ENCODE peak calls at places on chromosome 1, in five cellular contexts. N is choroid plexus epithelial cell, J is gastrocnemius medialis, V is left lung, D is transverse colon. C is an unnamed sample.

GRCh38 chr1:36224537-36225297 is 474 bp downstream of the THRAP3 start:
- DNase-seq in N (peak), D (no peak), V (no peak), J (peak), C (no peak)

GRCh38 chr1:90768098-90768497 is 51.0 kb upstream of the BARHL2 start:
- DNase-seq in D (no peak), J (no peak), N (no peak), V (no peak), C (no peak)

GRCh38 chr1:14738235-14738634 is 139.8 kb downstream of the KAZN start:
- DNase-seq in N (no peak), V (no peak), J (no peak), D (no peak), C (no peak)

GRCh38 chr1:64392109-64392508 is 77.8 kb upstream of the CACHD1 start:
- DNase-seq in D (no peak), N (no peak), V (no peak), J (no peak), C (no peak)

GRCh38 chr1:40824591-40825429 is 37.4 kb downstream of the CITED4 start:
- DNase-seq in D (no peak), V (no peak), N (peak), J (no peak), C (no peak)

GRCh38 chr1:183911285-183911684 is 106.4 kb downstream of the RGL1 start:
- DNase-seq in D (peak), N (no peak), V (no peak), J (no peak), C (no peak)

GRCh38 chr1:185850366-185850765 is 116.2 kb downstream of the HMCN1 start:
- DNase-seq in V (no peak), J (no peak), D (no peak), N (no peak), C (no peak)

GRCh38 chr1:1470626-1471388 is 758 bp upstream of the ATAD3B start:
- DNase-seq in V (no peak), J (no peak), N (no peak), D (peak), C (peak)

GRCh38 chr1:112905420-112906154 is 50.4 kb downstream of the SLC16A1 start:
- DNase-seq in N (peak), V (no peak), D (peak), J (no peak), C (no peak)

GRCh38 chr1:117373932-117374331 is 6.7 kb downstream of the MAN1A2 start:
- DNase-seq in N (no peak), J (no peak), V (no peak), D (no peak), C (no peak)

GRCh38 chr1:117372863-117373412 is 5.7 kb downstream of the MAN1A2 start:
- DNase-seq in V (no peak), N (no peak), J (no peak), D (no peak), C (no peak)

GRCh38 chr1:117370071-117370470 is 2.8 kb downstream of the MAN1A2 start:
- DNase-seq in V (no peak), J (no peak), D (no peak), N (no peak), C (no peak)

GRCh38 chr1:117370509-117370908 is 3.3 kb downstream of the MAN1A2 start:
- DNase-seq in N (no peak), J (no peak), D (no peak), V (no peak), C (no peak)

GRCh38 chr1:117371436-117372151 is 4.3 kb downstream of the MAN1A2 start:
- DNase-seq in N (peak), D (no peak), J (no peak), V (no peak), C (no peak)
- H3K4me3 ChIP-seq in N (no peak), D (no peak), J (no peak), V (no peak), C (no peak)

DNA sequence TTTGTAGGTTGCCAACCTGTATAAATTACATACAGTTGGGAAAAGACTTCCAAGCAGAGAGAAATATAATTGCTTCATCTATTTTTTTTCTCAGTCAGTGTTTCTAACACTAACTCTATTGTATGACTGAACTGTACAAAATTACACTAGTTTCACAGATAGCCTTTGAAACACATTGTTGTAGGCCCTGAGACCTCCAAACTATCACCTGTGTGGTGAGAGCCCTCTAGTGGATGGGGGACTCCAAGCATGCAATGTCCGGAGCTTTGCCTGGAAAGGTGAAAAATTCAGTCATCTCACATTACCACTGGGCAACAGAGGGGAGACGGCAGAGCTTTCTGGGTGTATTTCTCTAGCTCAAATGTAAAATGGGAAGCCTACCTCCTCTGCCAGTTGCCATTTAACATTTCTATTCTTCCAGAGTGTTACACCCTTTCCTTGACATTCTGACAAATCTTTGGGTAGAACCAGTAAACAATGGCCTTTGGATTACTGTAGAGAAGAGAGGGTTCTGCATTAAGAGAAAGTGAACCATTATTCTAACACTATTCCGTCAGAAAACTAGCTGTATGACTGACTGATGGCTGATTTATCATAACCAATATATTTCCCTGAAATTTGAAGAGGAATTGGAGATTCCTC is 212.2 kb downstream of the LYPLAL1 start:
- DNase-seq in V (no peak), D (no peak), N (peak), J (no peak), C (no peak)
- TF ChIP-seq CTCF in V (peak), D (peak), N (peak), J (peak), C (peak)

GRCh38 chr1:159007734-159008133 is 2.0 kb upstream of the IFI16 start:
- DNase-seq in D (no peak), N (no peak), V (no peak), J (no peak), C (no peak)

GRCh38 chr1:159008744-159009188 is 941 bp upstream of the IFI16 start:
- DNase-seq in V (no peak), J (no peak), N (peak), D (peak), C (peak)

GRCh38 chr1:159009704-159010361 is at the start of gene IFI16:
- DNase-seq in V (no peak), J (peak), D (peak), N (peak), C (peak)

GRCh38 chr1:159010398-159010797 is 691 bp downstream of the IFI16 start:
- DNase-seq in D (no peak), V (no peak), J (no peak), N (no peak), C (no peak)

DNA sequence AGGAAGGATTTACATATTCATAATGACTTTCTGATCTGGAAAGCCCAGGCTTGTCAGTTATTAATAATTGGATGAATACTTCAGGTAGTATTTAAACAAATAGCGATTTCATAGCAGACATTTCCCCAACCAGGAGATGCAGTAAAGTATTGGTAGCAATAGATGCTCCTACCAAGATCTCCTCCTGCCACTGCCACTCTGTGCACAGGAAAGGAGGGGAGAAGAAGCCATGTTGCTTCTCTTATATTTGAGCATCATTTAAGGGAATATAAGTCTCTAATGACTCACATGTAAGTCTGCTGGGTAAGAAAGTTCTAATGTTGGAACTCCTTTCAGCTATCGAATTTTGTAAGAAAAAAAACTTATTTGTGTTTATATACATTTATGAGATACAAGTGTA is 420 bp upstream of the IFI16 start:
- DNase-seq in V (no peak), N (no peak), J (no peak), D (no peak), C (no peak)
- H3K4me3 ChIP-seq in V (peak), N (peak), J (peak), D (peak), C (peak)

GRCh38 chr1:2610036-2610720 is 22.6 kb downstream of the MMEL1 start:
- DNase-seq in V (peak), N (no peak), D (no peak), J (no peak), C (no peak)

GRCh38 chr1:2611034-2611501 is 21.7 kb downstream of the MMEL1 start:
- DNase-seq in J (peak), V (no peak), N (peak), D (peak), C (no peak)

GRCh38 chr1:2612591-2613365 is 20.0 kb downstream of the MMEL1 start:
- DNase-seq in N (no peak), J (no peak), D (no peak), V (no peak), C (no peak)

GRCh38 chr1:2614145-2614544 is 18.7 kb downstream of the MMEL1 start:
- DNase-seq in N (no peak), V (no peak), J (no peak), D (no peak), C (no peak)

GRCh38 chr1:2611621-2612437 is 21.0 kb downstream of the MMEL1 start:
- DNase-seq in D (no peak), J (no peak), V (no peak), N (no peak), C (no peak)
- TF ChIP-seq CTCF in D (no peak), J (no peak), V (no peak), N (no peak), C (no peak)

C was measured in CD8-positive, alpha-beta T cell.